ENCODE peak calls at places on chromosomes 6 and 20, in five cellular contexts. Q is AG10803, B is fibroblast of the conjunctiva, N is NCI-H1105, Y is GM12865. C is an unnamed sample.
A peak's percentile ranks its signal among the peaks of the same experiment; 100 is the strongest.

GRCh38 chr6:83517500-83517899 is 5.2 kb downstream of the PRSS35 start:
- DNase-seq in Q (no peak), B (no peak), N (no peak), Y (no peak), C (no peak)

GRCh38 chr6:138830273-138830672 is 34.4 kb downstream of the ECT2L start:
- DNase-seq in Q (no peak), B (no peak), N (no peak), Y (no peak), C (no peak)

GRCh38 chr6:87182321-87182720 is 27.0 kb downstream of the ZNF292 start:
- DNase-seq in Q (no peak), B (no peak), N (no peak), Y (peak; percentile 67), C (no peak)

GRCh38 chr20:1371235-1371782 is 21.5 kb downstream of the FKBP1A start:
- DNase-seq in Q (no peak), B (no peak), N (no peak), Y (no peak), C (no peak)

GRCh38 chr6:90892271-90892670 is 305.4 kb upstream of the MAP3K7 start:
- DNase-seq in Q (no peak), B (no peak), N (no peak), Y (no peak), C (no peak)

GRCh38 chr6:111486921-111487320 is 3.9 kb upstream of the REV3L start:
- DNase-seq in Q (no peak), B (no peak), N (no peak), Y (no peak), C (no peak)

GRCh38 chr6:83430606-83431544 is at the start of gene ME1:
- DNase-seq in Q (peak; percentile 83), B (peak; percentile 75), N (no peak), Y (peak; percentile 81), C (peak; percentile 27)

GRCh38 chr6:68891419-68891818 is 256.3 kb downstream of the ADGRB3 start:
- DNase-seq in Q (no peak), B (no peak), N (no peak), Y (no peak), C (no peak)

GRCh38 chr6:4367643-4368042 is 232.3 kb upstream of the ECI2 start:
- DNase-seq in Q (no peak), B (no peak), N (no peak), Y (no peak), C (no peak)

GRCh38 chr6:116111552-116112528 is 11.2 kb downstream of the NT5DC1 start:
- DNase-seq in Q (peak; percentile 40), B (peak; percentile 26), N (peak; percentile 5), Y (peak; percentile 64), C (no peak)

GRCh38 chr20:40945189-40945588 is 83.4 kb upstream of the TOP1 start:
- DNase-seq in Q (no peak), B (no peak), N (no peak), Y (no peak), C (no peak)

GRCh38 chr6:45613678-45614077 is 235.9 kb upstream of the SUPT3H start:
- DNase-seq in Q (peak; percentile 90), B (peak; percentile 42), N (no peak), Y (no peak), C (peak; percentile 79)

GRCh38 chr6:108839068-108839467 is 9.2 kb upstream of the ARMC2 start:
- DNase-seq in Q (no peak), B (no peak), N (no peak), Y (no peak), C (no peak)

GRCh38 chr6:161128680-161129196 is 137.2 kb downstream of the MAP3K4 start:
- DNase-seq in Q (no peak), B (no peak), N (no peak), Y (no peak), C (no peak)

GRCh38 chr6:33172307-33173227 is 19.7 kb downstream of the COL11A2 start:
- DNase-seq in Q (peak; percentile 41), B (no peak), N (no peak), Y (peak; percentile 36), C (no peak)

GRCh38 chr6:113774122-113774835 is 82.9 kb upstream of the MARCKS start:
- DNase-seq in Q (peak; percentile 78), B (peak; percentile 89), N (no peak), Y (no peak), C (no peak)

GRCh38 chr6:161319231-161319630 is 45.4 kb upstream of the AGPAT4 start:
- DNase-seq in Q (no peak), B (no peak), N (no peak), Y (no peak), C (no peak)

C was measured in brain pericyte.